ENCODE peak calls at places on chromosomes 11 and 22, in seven cellular contexts. D is hepatocyte, S is omental fat pad, B is GM13977, F is lower leg skin, I is kidney epithelial cell, P is brain microvascular endothelial cell. X is an unnamed sample.

GRCh38 chr22:38086001-38086845 is 2.2 kb upstream of the SLC16A8 start:
- DNase-seq in B (no peak), P (no peak), I (no peak), D (no peak), S (no peak), F (no peak), X (no peak)

GRCh38 chr11:114259551-114259983 is 36.6 kb upstream of the NNMT start:
- DNase-seq in P (no peak), I (no peak), D (no peak), F (no peak), B (no peak), S (no peak), X (no peak)

GRCh38 chr11:117096140-117096972 is 1.9 kb downstream of the SIK3 start:
- DNase-seq in P (no peak), F (peak; percentile 84), D (peak; percentile 47), B (peak; percentile 82), I (no peak), S (no peak), X (peak; percentile 26)

GRCh38 chr11:60840711-60841430 is 1.0 kb upstream of the CCDC86 start:
- DNase-seq in S (no peak), F (no peak), B (no peak), I (peak; percentile 78), D (no peak), P (peak; percentile 89), X (no peak)

GRCh38 chr11:75980031-75980430 is 165.0 kb downstream of the UVRAG start:
- DNase-seq in F (no peak), B (no peak), S (no peak), P (no peak), D (no peak), I (no peak), X (no peak)

GRCh38 chr11:443542-444199 is 1.9 kb upstream of the ANO9 start:
- DNase-seq in D (peak; percentile 31), F (no peak), I (no peak), P (peak; percentile 57), B (no peak), S (no peak), X (no peak)

GRCh38 chr11:46677991-46678740 is 22.3 kb downstream of the ARHGAP1 start:
- DNase-seq in F (no peak), P (no peak), B (no peak), D (no peak), S (no peak), I (no peak), X (no peak)

GRCh38 chr22:26174280-26174679 is 5.0 kb downstream of the SEZ6L start:
- DNase-seq in F (no peak), S (no peak), P (no peak), B (no peak), D (peak; percentile 48), I (no peak), X (no peak)

GRCh38 chr22:37746366-37747089 is 49.7 kb downstream of the TRIOBP start:
- DNase-seq in F (no peak), P (no peak), S (no peak), D (no peak), I (no peak), B (no peak), X (peak; percentile 24)

GRCh38 chr22:30883586-30884145 is 84.9 kb downstream of the MORC2 start:
- DNase-seq in D (no peak), S (no peak), P (no peak), I (no peak), F (no peak), B (no peak), X (no peak)

GRCh38 chr11:3947084-3947483 is 91.6 kb downstream of the STIM1 start:
- DNase-seq in S (no peak), F (no peak), D (no peak), I (no peak), P (no peak), B (peak; percentile 13), X (peak; percentile 44)

GRCh38 chr11:69401715-69402114 is 79.7 kb upstream of the LINC01488 start:
- DNase-seq in D (no peak), P (no peak), F (no peak), B (no peak), I (no peak), S (no peak), X (no peak)

GRCh38 chr11:108370990-108371389 is 96.3 kb downstream of the C11orf65 start:
- DNase-seq in I (no peak), F (no peak), B (no peak), P (no peak), S (no peak), D (no peak), X (no peak)

GRCh38 chr11:46306296-46306853 is 28.9 kb downstream of the CREB3L1 start:
- DNase-seq in I (no peak), B (no peak), D (no peak), S (no peak), F (no peak), P (no peak), X (no peak)

GRCh38 chr22:38828191-38828590 is 15.6 kb downstream of the NPTXR start:
- DNase-seq in D (no peak), I (no peak), F (no peak), S (no peak), B (no peak), P (no peak), X (no peak)

GRCh38 chr11:46003647-46004046 is 81.2 kb downstream of the LARGE2 start:
- DNase-seq in F (no peak), B (no peak), S (no peak), I (no peak), P (no peak), D (no peak), X (no peak)

GRCh38 chr11:69301491-69302401 is 7.8 kb downstream of the MYEOV start:
- DNase-seq in I (peak; percentile 80), S (no peak), D (peak; percentile 47), P (peak; percentile 83), B (no peak), F (no peak), X (no peak)

GRCh38 chr11:103619480-103619879 is 417.0 kb upstream of the DDI1 start:
- DNase-seq in I (no peak), S (no peak), B (no peak), F (no peak), P (no peak), D (peak; percentile 11), X (no peak)

GRCh38 chr11:2593393-2593950 is 106.3 kb downstream of the KCNQ1OT1 start:
- DNase-seq in F (no peak), B (no peak), P (no peak), I (no peak), S (no peak), D (no peak), X (no peak)

GRCh38 chr11:73359930-73360742 is 16.1 kb upstream of the RELT start:
- DNase-seq in F (no peak), S (no peak), I (no peak), D (peak; percentile 43), P (peak; percentile 42), B (peak; percentile 68), X (no peak)

GRCh38 chr11:126163074-126163700 is 48.3 kb downstream of the RPUSD4 start:
- DNase-seq in P (peak; percentile 54), S (peak; percentile 52), B (no peak), I (peak; percentile 89), D (peak; percentile 85), F (no peak), X (no peak)
- TF ChIP-seq CTCF in P (no peak), S (no peak), B (no peak), I (no peak), D (no peak), F (no peak), X (no peak)

DNA sequence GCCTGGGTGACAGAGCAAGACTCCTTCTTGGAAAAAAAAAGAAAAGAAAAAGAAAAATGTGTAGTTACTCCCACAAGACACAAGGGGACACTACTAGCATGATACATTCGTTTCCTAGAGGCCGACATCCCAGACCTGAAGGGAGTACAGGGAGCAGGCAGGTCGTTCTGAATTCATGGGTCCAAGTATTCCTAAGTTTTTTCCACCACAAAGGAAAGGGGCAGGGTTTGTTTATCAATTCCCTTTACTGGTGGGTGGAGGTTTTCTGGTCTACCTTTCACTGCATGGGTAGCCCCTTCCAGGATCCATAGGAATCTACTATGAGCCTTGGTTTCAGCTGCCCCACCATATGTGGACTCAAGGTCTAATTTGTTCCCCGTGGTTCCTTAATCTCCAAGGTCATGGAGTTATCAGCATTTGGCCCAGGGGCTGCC is 11.8 kb downstream of the TIGD3 start:
- DNase-seq in P (peak; percentile 58), B (peak; percentile 82), I (no peak), F (no peak), D (peak; percentile 87), S (no peak), X (no peak)
- TF ChIP-seq CTCF in P (peak; percentile 73), B (peak; percentile 76), I (peak; percentile 77), F (no peak), D (peak; percentile 74), S (no peak), X (peak; percentile 70)

GRCh38 chr11:106152013-106152412 is 74.6 kb downstream of the AASDHPPT start:
- DNase-seq in I (no peak), P (peak; percentile 6), S (no peak), B (no peak), F (no peak), D (no peak), X (no peak)
- TF ChIP-seq CTCF in I (peak; percentile 18), P (peak; percentile 14), S (no peak), B (peak; percentile 7), F (no peak), D (peak; percentile 22), X (no peak)

GRCh38 chr11:65639623-65640482 is 2.0 kb downstream of the SIPA1 start:
- DNase-seq in S (no peak), D (no peak), P (no peak), I (no peak), F (no peak), B (peak; percentile 80), X (peak; percentile 83)

GRCh38 chr11:65636810-65637557 is 917 bp upstream of the SIPA1 start:
- DNase-seq in F (no peak), S (no peak), P (no peak), B (no peak), I (no peak), D (no peak), X (no peak)

GRCh38 chr11:65634905-65635731 is 2.8 kb upstream of the SIPA1 start:
- DNase-seq in D (no peak), S (no peak), I (no peak), B (no peak), F (no peak), P (no peak), X (no peak)

GRCh38 chr11:65636108-65636809 is 1.6 kb upstream of the SIPA1 start:
- DNase-seq in F (no peak), D (no peak), P (no peak), B (no peak), S (no peak), I (no peak), X (no peak)

GRCh38 chr11:65637794-65638317 is at the start of gene SIPA1:
- DNase-seq in S (no peak), B (peak; percentile 90), P (peak; percentile 81), F (no peak), I (peak; percentile 85), D (peak; percentile 90), X (peak; percentile 86)
- TF ChIP-seq CTCF in S (no peak), B (no peak), P (peak; percentile 82), F (no peak), I (peak; percentile 64), D (peak; percentile 25), X (peak; percentile 20)

X was measured in natural killer cell.